ENCODE peak calls at places on chromosomes 16 and 17, in seven cellular contexts. One of them, this sample, is unnamed.

GRCh38 chr16:82229800-82230619 is 60.0 kb upstream of the MPHOSPH6 start:
- DNase-seq in hepatocyte: peak; percentile 88
- DNase-seq in PC-3: peak; percentile 81
- DNase-seq in HCT116: peak; percentile 70
- DNase-seq in MM.1S: peak; percentile 32
- DNase-seq in GM23338: peak; percentile 89
- DNase-seq in neural progenitor cell: peak; percentile 86
- DNase-seq in this sample: peak; percentile 60

GRCh38 chr16:83433201-83433600 is 374.6 kb upstream of the HSBP1 start:
- DNase-seq in hepatocyte: no peak
- DNase-seq in PC-3: no peak
- DNase-seq in HCT116: no peak
- DNase-seq in MM.1S: no peak
- DNase-seq in GM23338: no peak
- DNase-seq in neural progenitor cell: no peak
- DNase-seq in this sample: no peak

GRCh38 chr16:9428355-9429005 is 337.0 kb downstream of the HAPSTR1 start:
- DNase-seq in hepatocyte: no peak
- DNase-seq in PC-3: no peak
- DNase-seq in HCT116: no peak
- DNase-seq in MM.1S: no peak
- DNase-seq in GM23338: no peak
- DNase-seq in neural progenitor cell: no peak
- DNase-seq in this sample: no peak

GRCh38 chr17:59110973-59111372 is 4.3 kb upstream of the TRIM37 start:
- DNase-seq in hepatocyte: no peak
- DNase-seq in PC-3: no peak
- DNase-seq in HCT116: no peak
- DNase-seq in MM.1S: no peak
- DNase-seq in GM23338: no peak
- DNase-seq in neural progenitor cell: no peak
- DNase-seq in this sample: no peak

GRCh38 chr17:19534562-19535149 is 1.0 kb downstream of the SLC47A1 start:
- DNase-seq in hepatocyte: no peak
- DNase-seq in PC-3: no peak
- DNase-seq in HCT116: no peak
- DNase-seq in MM.1S: no peak
- DNase-seq in GM23338: no peak
- DNase-seq in neural progenitor cell: no peak
- DNase-seq in this sample: no peak

GRCh38 chr16:60945225-60945624 is 1091.0 kb downstream of the CDH8 start:
- DNase-seq in hepatocyte: peak; percentile 46
- DNase-seq in PC-3: peak; percentile 1
- DNase-seq in HCT116: no peak
- DNase-seq in MM.1S: peak; percentile 23
- DNase-seq in GM23338: peak; percentile 75
- DNase-seq in neural progenitor cell: peak; percentile 79
- DNase-seq in this sample: peak; percentile 7

GRCh38 chr17:71163121-71163812 is 957.6 kb upstream of the SOX9 start:
- DNase-seq in hepatocyte: peak; percentile 10
- DNase-seq in PC-3: peak; percentile 81
- DNase-seq in HCT116: no peak
- DNase-seq in MM.1S: no peak
- DNase-seq in GM23338: no peak
- DNase-seq in neural progenitor cell: no peak
- DNase-seq in this sample: no peak

GRCh38 chr17:17696871-17697633 is 15.8 kb downstream of the RAI1 start:
- DNase-seq in hepatocyte: no peak
- DNase-seq in PC-3: peak; percentile 47
- DNase-seq in HCT116: no peak
- DNase-seq in MM.1S: no peak
- DNase-seq in GM23338: no peak
- DNase-seq in neural progenitor cell: no peak
- DNase-seq in this sample: no peak

GRCh38 chr16:12763517-12763916 is 40.2 kb downstream of the CPPED1 start:
- DNase-seq in hepatocyte: no peak
- DNase-seq in PC-3: no peak
- DNase-seq in HCT116: no peak
- DNase-seq in MM.1S: no peak
- DNase-seq in GM23338: no peak
- DNase-seq in neural progenitor cell: no peak
- DNase-seq in this sample: no peak

DNA sequence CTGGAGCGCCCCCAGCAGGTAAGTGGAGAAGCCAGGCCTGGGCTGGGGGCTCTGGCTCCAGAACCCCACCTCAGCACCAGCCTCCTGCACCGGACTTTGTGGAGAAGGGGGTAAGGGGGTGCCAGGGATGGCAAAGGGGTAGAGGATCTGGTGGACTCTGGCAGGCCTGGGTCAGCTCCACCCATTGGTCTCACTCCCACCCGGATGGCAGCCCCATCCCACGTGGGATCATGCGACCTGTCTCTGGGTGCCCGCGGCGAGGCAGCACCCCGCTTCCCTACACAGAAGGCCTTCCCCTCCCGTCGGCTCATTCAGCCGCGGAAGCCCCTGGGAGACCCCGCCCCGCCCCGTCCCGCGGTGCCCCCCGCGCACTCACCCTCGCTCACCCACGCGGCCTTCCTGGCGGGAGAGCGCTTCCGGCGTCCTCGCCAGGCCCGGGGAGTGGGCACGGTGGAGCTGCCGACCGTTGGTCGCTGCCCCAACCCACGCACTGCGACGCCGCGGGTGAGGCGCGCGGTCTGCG is 498 bp upstream of the PLEKHG4 start:
- DNase-seq in hepatocyte: no peak
- DNase-seq in PC-3: no peak
- DNase-seq in HCT116: no peak
- DNase-seq in MM.1S: no peak
- DNase-seq in GM23338: peak; percentile 26
- DNase-seq in neural progenitor cell: peak; percentile 28
- DNase-seq in this sample: no peak
- TF ChIP-seq EZH2phosphoT487 in hepatocyte: no peak
- TF ChIP-seq EZH2phosphoT487 in PC-3: no peak
- TF ChIP-seq EZH2phosphoT487 in HCT116: no peak
- TF ChIP-seq EZH2phosphoT487 in MM.1S: no peak
- TF ChIP-seq EZH2phosphoT487 in GM23338: no peak
- TF ChIP-seq EZH2phosphoT487 in neural progenitor cell: no peak
- TF ChIP-seq EZH2phosphoT487 in this sample: no peak

DNA sequence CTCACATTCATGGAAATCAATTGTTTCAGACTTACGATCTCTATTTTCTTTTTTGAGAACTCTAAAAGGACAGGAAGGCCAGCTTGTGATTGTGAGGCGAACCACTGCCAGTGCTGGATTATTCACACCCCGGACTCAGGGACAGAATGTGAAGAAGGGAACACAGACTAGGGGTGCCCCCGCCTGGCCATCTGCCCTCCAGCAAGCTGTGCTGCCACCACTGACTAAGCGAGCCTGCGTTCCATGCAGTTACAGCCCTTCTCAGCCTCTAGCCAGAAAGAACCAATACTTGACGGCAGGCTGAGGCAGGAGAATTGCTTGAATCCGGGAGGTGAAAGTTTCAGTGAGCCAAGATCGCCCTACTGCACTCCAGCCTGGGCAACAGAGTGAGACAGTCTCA is 2.8 kb downstream of the HAGH start:
- DNase-seq in hepatocyte: peak; percentile 64
- DNase-seq in PC-3: peak; percentile 6
- DNase-seq in HCT116: no peak
- DNase-seq in MM.1S: peak; percentile 65
- DNase-seq in GM23338: peak; percentile 71
- DNase-seq in neural progenitor cell: peak; percentile 72
- DNase-seq in this sample: peak; percentile 66
- TF ChIP-seq CTCF in hepatocyte: peak; percentile 33
- TF ChIP-seq CTCF in PC-3: peak; percentile 26
- TF ChIP-seq CTCF in HCT116: peak; percentile 36
- TF ChIP-seq CTCF in MM.1S: peak; percentile 46
- TF ChIP-seq CTCF in GM23338: peak; percentile 28
- TF ChIP-seq CTCF in neural progenitor cell: peak; percentile 49
- TF ChIP-seq CTCF in this sample: peak; percentile 73

GRCh38 chr17:57443781-57444180 is 187.5 kb downstream of the MSI2 start:
- DNase-seq in hepatocyte: no peak
- DNase-seq in PC-3: no peak
- DNase-seq in HCT116: no peak
- DNase-seq in MM.1S: no peak
- DNase-seq in GM23338: no peak
- DNase-seq in neural progenitor cell: no peak
- DNase-seq in this sample: no peak

GRCh38 chr17:57440522-57441269 is 184.4 kb downstream of the MSI2 start:
- DNase-seq in hepatocyte: peak; percentile 78
- DNase-seq in PC-3: peak; percentile 70
- DNase-seq in HCT116: peak; percentile 76
- DNase-seq in MM.1S: no peak
- DNase-seq in GM23338: peak; percentile 81
- DNase-seq in neural progenitor cell: peak; percentile 81
- DNase-seq in this sample: peak; percentile 66

GRCh38 chr17:57442914-57443571 is 186.7 kb downstream of the MSI2 start:
- DNase-seq in hepatocyte: no peak
- DNase-seq in PC-3: peak; percentile 39
- DNase-seq in HCT116: no peak
- DNase-seq in MM.1S: no peak
- DNase-seq in GM23338: no peak
- DNase-seq in neural progenitor cell: no peak
- DNase-seq in this sample: peak; percentile 88

GRCh38 chr17:57441270-57441600 is 184.9 kb downstream of the MSI2 start:
- DNase-seq in hepatocyte: no peak
- DNase-seq in PC-3: no peak
- DNase-seq in HCT116: no peak
- DNase-seq in MM.1S: no peak
- DNase-seq in GM23338: no peak
- DNase-seq in neural progenitor cell: no peak
- DNase-seq in this sample: peak; percentile 59

GRCh38 chr17:57442401-57442823 is 186.1 kb downstream of the MSI2 start:
- DNase-seq in hepatocyte: no peak
- DNase-seq in PC-3: no peak
- DNase-seq in HCT116: no peak
- DNase-seq in MM.1S: no peak
- DNase-seq in GM23338: no peak
- DNase-seq in neural progenitor cell: no peak
- DNase-seq in this sample: no peak
- H3K4me2 ChIP-seq in hepatocyte: no peak overlapping the region
- H3K4me2 ChIP-seq in PC-3: no peak overlapping the region
- H3K4me2 ChIP-seq in HCT116: no peak overlapping the region
- H3K4me2 ChIP-seq in MM.1S: no peak overlapping the region
- H3K4me2 ChIP-seq in GM23338: no peak overlapping the region
- H3K4me2 ChIP-seq in neural progenitor cell: no peak overlapping the region
- H3K4me2 ChIP-seq in this sample: peak overlapping the region; percentile 59

GRCh38 chr17:7260601-7261376 is 1.5 kb downstream of the CLDN7 start:
- DNase-seq in hepatocyte: peak; percentile 83
- DNase-seq in PC-3: peak; percentile 70
- DNase-seq in HCT116: no peak
- DNase-seq in MM.1S: no peak
- DNase-seq in GM23338: peak; percentile 94
- DNase-seq in neural progenitor cell: peak; percentile 73
- DNase-seq in this sample: no peak

GRCh38 chr17:7263071-7263800 is 958 bp upstream of the CLDN7 start:
- DNase-seq in hepatocyte: peak; percentile 88
- DNase-seq in PC-3: peak; percentile 69
- DNase-seq in HCT116: peak; percentile 79
- DNase-seq in MM.1S: no peak
- DNase-seq in GM23338: peak; percentile 97
- DNase-seq in neural progenitor cell: peak; percentile 55
- DNase-seq in this sample: no peak

GRCh38 chr17:7261377-7262191 is 694 bp downstream of the CLDN7 start:
- DNase-seq in hepatocyte: peak; percentile 38
- DNase-seq in PC-3: no peak
- DNase-seq in HCT116: no peak
- DNase-seq in MM.1S: no peak
- DNase-seq in GM23338: peak; percentile 20
- DNase-seq in neural progenitor cell: no peak
- DNase-seq in this sample: no peak

GRCh38 chr17:7263801-7264078 is 1.5 kb upstream of the CLDN7 start:
- DNase-seq in hepatocyte: peak; percentile 37
- DNase-seq in PC-3: no peak
- DNase-seq in HCT116: no peak
- DNase-seq in MM.1S: no peak
- DNase-seq in GM23338: peak; percentile 33
- DNase-seq in neural progenitor cell: no peak
- DNase-seq in this sample: no peak

DNA sequence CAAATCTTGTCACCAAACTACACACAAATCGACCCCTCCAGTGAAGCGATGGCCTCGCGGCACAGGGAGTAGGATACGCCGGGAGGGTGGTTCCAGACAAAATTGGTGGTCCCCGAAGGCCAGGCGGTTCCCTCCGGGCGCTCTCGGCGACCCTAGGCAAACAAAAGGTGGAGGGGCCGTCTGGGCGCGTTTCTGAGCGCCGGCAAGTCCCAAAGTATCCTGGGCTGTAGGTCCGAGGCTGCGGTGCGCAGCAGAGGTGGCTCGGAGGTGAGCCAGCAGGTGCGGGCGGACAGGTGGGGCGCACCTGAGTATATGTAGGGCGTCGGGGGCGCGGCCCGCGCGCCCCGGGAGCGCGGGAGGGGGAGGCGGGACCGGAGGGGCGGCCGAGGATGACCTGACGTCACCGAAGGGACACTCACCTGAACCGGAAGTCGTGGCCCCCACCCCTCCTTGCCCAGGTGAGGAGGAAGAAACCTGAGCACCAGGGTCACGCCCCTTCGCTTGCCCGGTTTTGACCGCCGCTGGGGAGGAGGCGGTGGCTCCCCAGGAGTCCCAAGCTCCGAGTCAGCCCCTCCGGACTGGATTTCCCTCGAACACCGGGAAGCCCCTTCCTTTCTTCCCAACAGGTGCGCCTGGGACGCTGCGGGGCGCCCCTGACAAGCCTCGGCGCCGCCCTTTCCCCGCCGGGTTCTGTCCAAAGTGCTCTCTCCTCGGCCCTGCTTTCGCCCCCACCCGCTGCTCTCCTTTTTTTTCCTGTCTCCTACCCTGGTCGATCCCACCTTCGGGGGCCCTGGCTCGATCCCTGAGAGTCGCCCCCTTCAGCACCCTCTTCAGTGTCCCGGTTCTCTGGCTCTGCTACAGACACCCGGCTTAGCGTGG is at the start of gene CLDN7:
- DNase-seq in hepatocyte: peak; percentile 95
- DNase-seq in PC-3: peak; percentile 85
- DNase-seq in HCT116: peak; percentile 93
- DNase-seq in MM.1S: no peak
- DNase-seq in GM23338: peak; percentile 98
- DNase-seq in neural progenitor cell: peak; percentile 37
- DNase-seq in this sample: no peak
- TF ChIP-seq EZH2phosphoT487 in hepatocyte: peak; percentile 23
- TF ChIP-seq EZH2phosphoT487 in PC-3: no peak
- TF ChIP-seq EZH2phosphoT487 in HCT116: no peak
- TF ChIP-seq EZH2phosphoT487 in MM.1S: no peak
- TF ChIP-seq EZH2phosphoT487 in GM23338: no peak
- TF ChIP-seq EZH2phosphoT487 in neural progenitor cell: peak; percentile 97
- TF ChIP-seq EZH2phosphoT487 in this sample: no peak

GRCh38 chr17:60135160-60135950 is 14.4 kb upstream of the CA4 start:
- DNase-seq in hepatocyte: peak; percentile 91
- DNase-seq in PC-3: peak; percentile 97
- DNase-seq in HCT116: peak; percentile 94
- DNase-seq in MM.1S: no peak
- DNase-seq in GM23338: peak; percentile 97
- DNase-seq in neural progenitor cell: peak; percentile 95
- DNase-seq in this sample: peak; percentile 97
- TF ChIP-seq CTCF in hepatocyte: no peak
- TF ChIP-seq CTCF in PC-3: no peak
- TF ChIP-seq CTCF in HCT116: no peak
- TF ChIP-seq CTCF in MM.1S: no peak
- TF ChIP-seq CTCF in GM23338: no peak
- TF ChIP-seq CTCF in neural progenitor cell: no peak
- TF ChIP-seq CTCF in this sample: no peak

GRCh38 chr17:29594441-29595090 is 1.6 kb downstream of the ANKRD13B start:
- DNase-seq in hepatocyte: no peak
- DNase-seq in PC-3: no peak
- DNase-seq in HCT116: no peak
- DNase-seq in MM.1S: no peak
- DNase-seq in GM23338: no peak
- DNase-seq in neural progenitor cell: no peak
- DNase-seq in this sample: no peak
- H3K4me2 ChIP-seq in hepatocyte: peak overlapping the region; percentile 99
- H3K4me2 ChIP-seq in PC-3: peak overlapping the region; percentile 89
- H3K4me2 ChIP-seq in HCT116: peak overlapping the region; percentile 82
- H3K4me2 ChIP-seq in MM.1S: peak overlapping the region; percentile 97
- H3K4me2 ChIP-seq in GM23338: peak overlapping the region; percentile 90
- H3K4me2 ChIP-seq in neural progenitor cell: peak overlapping the region; percentile 98
- H3K4me2 ChIP-seq in this sample: peak overlapping the region; percentile 76

This sample was measured in OCI-LY7.